ENCODE peak calls at places on chromosomes 1 and 21, in seven cellular contexts. C, L, J, G, V, O and H are unnamed samples.

GRCh38 chr1:101653482-101653946 is 343.2 kb downstream of the OLFM3 start:
- DNase-seq in G (peak), V (no peak), O (no peak), C (no peak), L (no peak), J (peak), H (no peak)

GRCh38 chr1:27658951-27659496 is 13.0 kb downstream of the IFI6 start:
- DNase-seq in J (no peak), C (no peak), G (peak), L (no peak), O (peak), V (peak), H (no peak)

GRCh38 chr1:56948403-56949023 is 17.3 kb downstream of the C8B start:
- DNase-seq in C (no peak), J (no peak), L (no peak), G (no peak), O (no peak), V (no peak), H (no peak)

GRCh38 chr21:43372663-43373386 is 54.1 kb downstream of the SIK1 start:
- DNase-seq in C (peak), L (peak), J (no peak), V (no peak), G (no peak), O (no peak), H (peak)

GRCh38 chr21:36203603-36203889 is 46.9 kb downstream of the DOP1B start:
- DNase-seq in G (no peak), J (peak), V (no peak), L (peak), C (no peak), O (peak), H (no peak)

GRCh38 chr1:218357211-218357892 is 12.2 kb downstream of the TGFB2 start:
- DNase-seq in J (no peak), G (no peak), L (no peak), C (no peak), V (no peak), O (no peak), H (no peak)

GRCh38 chr1:186722711-186723309 is 42.6 kb upstream of the PTGS2 start:
- DNase-seq in L (no peak), V (no peak), J (peak), G (no peak), O (no peak), C (no peak), H (no peak)

GRCh38 chr21:26715116-26715515 is 130.1 kb downstream of the ADAMTS1 start:
- DNase-seq in J (no peak), V (no peak), O (no peak), C (no peak), G (no peak), L (no peak), H (no peak)

GRCh38 chr1:167599839-167600581 is 30.0 kb upstream of the RCSD1 start:
- DNase-seq in L (no peak), C (no peak), O (peak), V (no peak), G (peak), J (peak), H (no peak)

GRCh38 chr1:239914827-239915231 is 176.9 kb upstream of the FMN2 start:
- DNase-seq in J (no peak), V (no peak), C (no peak), O (no peak), G (no peak), L (no peak), H (no peak)

GRCh38 chr1:229596961-229597699 is 28.8 kb downstream of the TAF5L start:
- DNase-seq in G (peak), O (no peak), C (no peak), L (no peak), J (no peak), V (no peak), H (peak)

GRCh38 chr1:84772428-84772943 is 82.2 kb upstream of the SSX2IP start:
- DNase-seq in G (peak), J (peak), C (peak), V (peak), O (no peak), L (peak), H (no peak)

GRCh38 chr1:157234705-157235273 is 96.6 kb upstream of the ETV3 start:
- DNase-seq in G (no peak), O (no peak), C (no peak), V (no peak), J (no peak), L (no peak), H (no peak)

GRCh38 chr21:36640260-36641244 is 58.4 kb upstream of the SIM2 start:
- DNase-seq in G (no peak), C (no peak), V (no peak), J (no peak), L (no peak), O (no peak), H (no peak)

GRCh38 chr1:221907531-221907930 is 165.6 kb upstream of the DUSP10 start:
- DNase-seq in L (no peak), G (no peak), C (no peak), V (no peak), O (no peak), J (no peak), H (no peak)

GRCh38 chr1:217620814-217621213 is 10.1 kb downstream of the GPATCH2 start:
- DNase-seq in O (peak), C (no peak), G (no peak), J (no peak), L (no peak), V (no peak), H (no peak)

GRCh38 chr21:29367335-29367734 is 68.6 kb downstream of the BACH1 start:
- DNase-seq in G (no peak), O (no peak), V (no peak), L (no peak), J (no peak), C (no peak), H (no peak)

GRCh38 chr1:66331641-66332523 is 202.1 kb upstream of the SGIP1 start:
- DNase-seq in J (no peak), O (no peak), G (peak), L (peak), C (peak), V (no peak), H (peak)

GRCh38 chr1:202135221-202135721 is 9.3 kb downstream of the ARL8A start:
- DNase-seq in G (peak), J (peak), L (peak), C (peak), O (no peak), V (no peak), H (peak)

GRCh38 chr1:208202333-208202987 is 41.7 kb downstream of the PLXNA2 start:
- DNase-seq in C (no peak), L (no peak), V (no peak), J (no peak), G (no peak), O (no peak), H (no peak)

GRCh38 chr1:30652151-30652915 is 71.1 kb downstream of the MATN1 start:
- DNase-seq in L (no peak), C (no peak), J (no peak), O (no peak), V (peak), G (no peak), H (no peak)

GRCh38 chr1:214573386-214574358 is 22.3 kb upstream of the PTPN14 start:
- DNase-seq in C (peak), J (no peak), V (no peak), O (no peak), L (no peak), G (no peak), H (no peak)

GRCh38 chr1:27106561-27107323 is 48.2 kb downstream of the SLC9A1 start:
- DNase-seq in O (no peak), J (no peak), V (no peak), L (no peak), C (no peak), G (no peak), H (no peak)

GRCh38 chr1:162305969-162306368 is 70.7 kb downstream of the SPATA46 start:
- DNase-seq in L (no peak), C (no peak), G (no peak), J (no peak), V (no peak), O (no peak), H (no peak)

GRCh38 chr1:6634278-6635052 is 9.8 kb downstream of the THAP3 start:
- DNase-seq in G (peak), C (peak), O (no peak), V (no peak), J (no peak), L (peak), H (peak)

GRCh38 chr1:1000357-1001056 is 610 bp upstream of the HES4 start:
- DNase-seq in J (peak), V (peak), C (peak), G (peak), O (peak), L (peak), H (peak)

GRCh38 chr1:24293392-24294227 is 25.5 kb upstream of the GRHL3 start:
- DNase-seq in V (no peak), C (no peak), G (no peak), O (no peak), J (no peak), L (no peak), H (no peak)

GRCh38 chr1:218394416-218394815 is 49.3 kb downstream of the TGFB2 start:
- DNase-seq in V (no peak), L (no peak), J (no peak), O (no peak), G (no peak), C (no peak), H (no peak)

GRCh38 chr1:27143408-27143807 is 11.5 kb downstream of the SLC9A1 start:
- DNase-seq in L (no peak), O (no peak), C (no peak), J (no peak), V (no peak), G (no peak), H (no peak)

GRCh38 chr21:25464275-25464674 is 143.0 kb downstream of the MRPL39 start:
- DNase-seq in J (no peak), L (no peak), O (no peak), G (no peak), V (no peak), C (no peak), H (no peak)

GRCh38 chr1:229240532-229240931 is 30.4 kb upstream of the RAB4A start:
- DNase-seq in O (no peak), C (no peak), L (no peak), V (no peak), J (no peak), G (no peak), H (no peak)

GRCh38 chr1:115877511-115877910 is 36.6 kb upstream of the NHLH2 start:
- DNase-seq in V (no peak), J (no peak), O (no peak), C (peak), G (no peak), L (no peak), H (no peak)
- H3K27ac ChIP-seq in V (no peak), J (no peak), O (no peak), C (no peak), G (no peak), L (no peak), H (no peak)

GRCh38 chr1:155017946-155018316 is 15.3 kb downstream of the ZBTB7B start:
- DNase-seq in G (no peak), O (no peak), L (no peak), C (no peak), V (no peak), J (no peak), H (no peak)
- TF ChIP-seq POLR2A in G (no peak), O (no peak), L (no peak), C (no peak), V (no peak), J (no peak), H (no peak)

GRCh38 chr1:78047131-78047530 is 1.4 kb downstream of the GIPC2 start:
- DNase-seq in L (no peak), J (no peak), G (no peak), C (no peak), V (no peak), O (no peak), H (no peak)
- TF ChIP-seq POLR2AphosphoS5 in L (no peak), J (no peak), G (no peak), C (no peak), V (no peak), O (no peak), H (no peak)

GRCh38 chr1:234706199-234706598 is 96.2 kb upstream of the IRF2BP2 start:
- DNase-seq in G (no peak), J (no peak), O (no peak), C (peak), V (peak), L (no peak), H (no peak)

GRCh38 chr1:234708700-234709395 is 98.9 kb upstream of the IRF2BP2 start:
- DNase-seq in C (no peak), L (no peak), O (no peak), V (no peak), J (no peak), G (no peak), H (no peak)

GRCh38 chr1:234709473-234710279 is 99.7 kb upstream of the IRF2BP2 start:
- DNase-seq in J (no peak), O (no peak), C (no peak), G (peak), V (peak), L (no peak), H (peak)

GRCh38 chr1:234710381-234710780 is 100.4 kb upstream of the IRF2BP2 start:
- DNase-seq in G (no peak), V (peak), C (no peak), L (no peak), J (no peak), O (no peak), H (no peak)

GRCh38 chr1:234707641-234708040 is 97.7 kb upstream of the IRF2BP2 start:
- DNase-seq in J (no peak), C (peak), G (no peak), O (no peak), V (peak), L (no peak), H (no peak)
- H3K27ac ChIP-seq in J (no peak), C (no peak), G (no peak), O (no peak), V (no peak), L (peak), H (peak)

GRCh38 chr1:55326496-55326895 is 111.3 kb upstream of the USP24 start:
- DNase-seq in C (no peak), G (no peak), L (no peak), V (no peak), J (no peak), O (no peak), H (no peak)
- TF ChIP-seq POLR2A in C (no peak), G (no peak), L (no peak), V (no peak), J (no peak), O (no peak), H (no peak)

DNA sequence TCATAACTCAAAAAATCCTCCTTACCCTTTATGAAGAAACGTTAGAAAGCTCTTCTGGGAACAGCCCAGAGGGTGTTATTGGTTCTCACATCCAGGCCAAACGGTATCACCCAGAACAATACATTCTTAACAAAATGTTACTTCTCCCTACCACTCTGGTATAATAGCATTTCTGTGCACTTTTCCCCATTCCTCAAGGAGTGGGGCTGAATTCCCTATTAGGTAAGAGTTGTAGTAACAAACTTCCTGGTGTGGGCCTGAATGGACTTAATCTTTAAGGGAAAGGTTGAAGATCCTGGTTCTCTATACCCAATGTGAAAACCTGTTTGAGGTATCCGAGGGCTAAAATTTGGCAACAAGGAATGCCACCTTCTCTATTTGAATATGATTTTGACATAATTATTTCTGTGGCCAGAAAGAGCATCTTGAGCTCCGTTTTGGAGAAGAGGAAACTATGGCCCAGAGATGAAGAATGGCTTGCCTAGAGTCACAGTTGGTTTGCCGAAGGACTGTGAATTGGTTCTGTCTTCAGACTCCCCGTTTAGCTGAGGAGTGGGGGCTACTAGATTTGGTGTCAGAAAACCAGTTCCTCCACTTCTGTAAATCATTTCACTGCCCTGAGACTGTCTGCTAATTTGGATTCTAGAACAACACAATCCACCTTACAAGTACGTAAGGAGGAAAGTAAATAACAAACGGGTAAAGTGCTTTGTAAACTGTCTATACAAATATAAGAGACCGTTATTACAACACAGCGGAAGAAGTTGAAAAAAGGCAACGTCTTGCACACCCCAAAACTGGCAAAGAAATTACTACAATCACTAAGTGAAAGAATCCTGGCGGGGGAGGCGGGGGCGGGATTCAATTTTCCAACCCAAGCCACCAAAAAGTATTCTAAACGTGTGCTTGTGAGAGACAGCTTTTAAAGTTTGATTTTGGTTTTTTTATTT is 2.3 kb downstream of the ANP32E start:
- DNase-seq in G (no peak), J (no peak), L (no peak), O (no peak), V (no peak), C (peak), H (no peak)
- TF ChIP-seq POLR2AphosphoS5 in G (no peak), J (no peak), L (no peak), O (no peak), V (no peak), C (peak), H (no peak)

DNA sequence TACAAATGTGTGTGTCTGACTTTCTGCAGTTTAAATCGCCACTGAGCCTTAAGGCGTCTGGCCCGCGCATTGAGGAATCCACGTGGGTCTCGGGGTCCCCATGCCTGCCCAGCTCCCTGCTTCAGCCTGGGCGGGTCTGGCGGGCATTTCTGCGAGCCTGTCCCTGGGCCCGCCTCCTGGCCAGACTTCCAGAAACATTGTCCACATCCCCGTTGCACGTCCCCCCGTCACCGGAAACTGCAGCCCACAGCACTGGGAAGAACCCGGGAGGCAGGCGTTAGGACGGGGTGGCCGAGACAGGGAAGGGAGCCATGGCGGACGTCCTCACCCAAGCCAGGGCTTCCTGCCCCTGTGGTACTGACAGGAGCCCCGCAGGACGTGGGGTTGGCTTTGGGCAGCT is 113.1 kb upstream of the COL6A1 start:
- DNase-seq in C (no peak), V (peak), J (no peak), L (peak), O (no peak), G (no peak), H (peak)
- H3K27ac ChIP-seq in C (no peak), V (no peak), J (no peak), L (no peak), O (no peak), G (no peak), H (no peak)

GRCh38 chr1:58816072-58816746 is 32.4 kb upstream of the JUN start:
- DNase-seq in O (peak), V (peak), J (peak), C (peak), L (peak), G (peak), H (peak)
- TF ChIP-seq POLR2A in O (peak), V (no peak), J (no peak), C (peak), L (no peak), G (peak), H (peak)